ENCODE peak calls at places on chromosomes 5 and 9, in four cellular contexts. I is lung; Y is esophagus squamous epithelium; T is CD4-positive, alpha-beta T cell. H is an unnamed sample.

GRCh38 chr9:116549061-116549664 is 137.9 kb upstream of the TRIM32 start:
- DNase-seq in I (peak), Y (no peak), T (no peak), H (no peak)

GRCh38 chr9:136741885-136742568 is 713 bp downstream of the LCN10 start:
- DNase-seq in I (no peak), Y (no peak), T (no peak), H (no peak)

GRCh38 chr5:57862471-57863282 is 380.1 kb upstream of the ACTBL2 start:
- DNase-seq in I (no peak), Y (no peak), T (no peak), H (no peak)

GRCh38 chr5:108531367-108532211 is 149.7 kb upstream of the FBXL17 start:
- DNase-seq in I (no peak), Y (no peak), T (no peak), H (no peak)

GRCh38 chr9:137224850-137225694 is at the start of gene CYSRT1:
- DNase-seq in I (no peak), Y (no peak), T (no peak), H (no peak)

GRCh38 chr5:149881069-149881622 is 63.4 kb downstream of the PDE6A start:
- DNase-seq in I (no peak), Y (no peak), T (no peak), H (no peak)

GRCh38 chr9:130129425-130130061 is 42.7 kb upstream of the NCS1 start:
- DNase-seq in I (no peak), Y (no peak), T (peak), H (no peak)

GRCh38 chr9:4334439-4334838 is 34.6 kb upstream of the GLIS3 start:
- DNase-seq in I (peak), Y (no peak), T (no peak), H (no peak)

GRCh38 chr9:130857864-130858730 is 23.0 kb downstream of the ABL1 start:
- DNase-seq in I (no peak), Y (no peak), T (no peak), H (no peak)

GRCh38 chr5:556909-557441 is 32.7 kb upstream of the SLC9A3 start:
- DNase-seq in I (no peak), Y (no peak), T (no peak), H (no peak)

GRCh38 chr5:6592611-6593010 is 40.2 kb downstream of the NSUN2 start:
- DNase-seq in I (no peak), Y (no peak), T (no peak), H (no peak)

GRCh38 chr5:77990020-77990419 is 213.9 kb upstream of the TBCA start:
- DNase-seq in I (no peak), Y (no peak), T (no peak), H (no peak)

GRCh38 chr9:129383005-129383414 is 204.9 kb upstream of the IER5L start:
- DNase-seq in I (peak), Y (no peak), T (no peak), H (no peak)

GRCh38 chr9:15722888-15723287 is 170.0 kb downstream of the CCDC171 start:
- DNase-seq in I (no peak), Y (no peak), T (no peak), H (peak)

GRCh38 chr5:90050135-90050534 is 359.4 kb downstream of the CETN3 start:
- DNase-seq in I (no peak), Y (no peak), T (no peak), H (no peak)

GRCh38 chr9:71758277-71758676 is 10.0 kb downstream of the CEMIP2 start:
- DNase-seq in I (no peak), Y (no peak), T (no peak), H (no peak)

GRCh38 chr9:107810493-107810931 is 320.9 kb upstream of the KLF4 start:
- DNase-seq in I (no peak), Y (no peak), T (no peak), H (no peak)

GRCh38 chr9:15306068-15306756 is 804 bp downstream of the TTC39B start:
- DNase-seq in I (peak), Y (peak), T (peak), H (peak)

GRCh38 chr9:136264046-136264802 is 18.6 kb upstream of the QSOX2 start:
- DNase-seq in I (no peak), Y (no peak), T (no peak), H (no peak)

DNA sequence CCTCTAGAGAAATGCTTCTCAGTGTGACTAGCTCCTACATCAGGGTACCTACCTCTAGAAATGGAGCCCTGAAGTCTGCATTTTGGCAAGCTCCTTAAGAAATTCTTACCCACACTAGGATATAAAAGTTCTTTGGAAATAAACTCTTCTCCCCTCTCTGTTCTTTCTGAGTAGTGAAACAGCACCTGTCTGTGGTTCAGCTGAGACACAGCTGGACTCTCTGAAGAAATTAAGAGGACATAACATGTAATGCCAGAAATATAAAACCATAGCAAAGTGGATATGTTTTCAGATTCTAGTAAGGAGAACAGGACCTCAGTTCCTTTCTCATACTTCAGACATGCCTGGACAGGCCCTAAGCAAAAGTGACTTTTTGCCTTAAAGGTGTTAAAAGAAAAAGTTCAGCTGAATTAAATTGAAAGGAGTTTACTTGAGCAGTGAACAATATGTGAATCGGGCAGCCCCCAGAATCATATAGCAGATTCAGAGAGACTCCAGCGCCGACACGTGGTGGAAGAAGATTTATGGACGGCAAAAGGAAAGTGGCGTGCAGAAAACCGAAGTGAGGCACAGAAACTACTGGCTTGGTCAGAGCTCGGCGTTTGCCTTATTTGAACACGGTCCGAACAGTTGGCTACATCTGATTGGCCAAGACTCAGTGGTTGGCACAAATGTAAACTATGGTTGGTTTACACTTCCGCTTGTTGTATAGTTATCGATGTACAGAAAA is 64.5 kb downstream of the PRKACG start:
- DNase-seq in I (no peak), Y (no peak), T (no peak), H (no peak)
- TF ChIP-seq CTCF in I (no peak), Y (peak), T (no peak), H (peak)

GRCh38 chr5:42992035-42992570 is 48.0 kb downstream of the ANXA2R start:
- DNase-seq in I (peak), Y (peak), T (peak), H (peak)

GRCh38 chr5:42994285-42995151 is 45.6 kb downstream of the ANXA2R start:
- DNase-seq in I (peak), Y (peak), T (peak), H (peak)

GRCh38 chr5:42991477-42992034 is 48.6 kb downstream of the ANXA2R start:
- DNase-seq in I (no peak), Y (no peak), T (no peak), H (no peak)

GRCh38 chr5:42995152-42995751 is 44.9 kb downstream of the ANXA2R start:
- DNase-seq in I (no peak), Y (no peak), T (no peak), H (no peak)

DNA sequence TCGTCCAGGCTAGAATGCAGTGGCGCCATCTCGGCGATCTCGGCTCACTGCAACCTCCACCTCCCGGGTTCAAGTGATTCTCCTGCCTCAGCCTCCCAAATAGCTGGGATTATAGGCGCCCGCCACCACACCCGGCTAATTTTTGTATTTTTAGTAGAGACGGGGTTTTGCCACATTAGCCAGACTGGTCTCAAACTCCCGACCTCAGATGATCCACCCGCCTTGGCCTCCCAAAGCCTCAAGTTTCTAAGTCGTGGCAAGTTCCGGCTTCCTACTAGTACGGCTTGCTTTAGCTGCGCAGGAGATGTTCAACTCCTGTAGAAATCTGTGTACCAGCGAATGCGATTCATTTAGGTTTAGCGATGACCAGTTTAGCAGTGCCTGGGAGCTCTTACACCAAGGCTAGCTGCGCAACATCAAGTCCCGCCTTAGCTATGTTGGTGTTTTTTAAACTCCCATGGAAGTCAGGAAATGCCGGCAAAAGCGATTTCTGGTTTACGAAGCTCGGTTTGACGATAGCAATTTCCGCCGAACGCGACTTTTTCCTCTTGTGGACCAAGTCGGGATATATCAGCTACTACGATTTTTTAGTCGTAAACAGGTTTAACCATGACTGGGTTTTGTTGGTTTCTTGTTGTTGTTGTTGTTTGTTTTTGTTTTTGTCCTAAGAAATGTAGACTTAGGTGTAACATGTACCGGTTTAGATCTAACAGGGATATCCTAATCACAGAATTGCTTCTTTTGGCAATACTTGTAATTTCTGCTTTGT is 46.4 kb downstream of the ANXA2R start:
- DNase-seq in I (no peak), Y (peak), T (peak), H (no peak)
- TF ChIP-seq CTCF in I (no peak), Y (no peak), T (no peak), H (no peak)

DNA sequence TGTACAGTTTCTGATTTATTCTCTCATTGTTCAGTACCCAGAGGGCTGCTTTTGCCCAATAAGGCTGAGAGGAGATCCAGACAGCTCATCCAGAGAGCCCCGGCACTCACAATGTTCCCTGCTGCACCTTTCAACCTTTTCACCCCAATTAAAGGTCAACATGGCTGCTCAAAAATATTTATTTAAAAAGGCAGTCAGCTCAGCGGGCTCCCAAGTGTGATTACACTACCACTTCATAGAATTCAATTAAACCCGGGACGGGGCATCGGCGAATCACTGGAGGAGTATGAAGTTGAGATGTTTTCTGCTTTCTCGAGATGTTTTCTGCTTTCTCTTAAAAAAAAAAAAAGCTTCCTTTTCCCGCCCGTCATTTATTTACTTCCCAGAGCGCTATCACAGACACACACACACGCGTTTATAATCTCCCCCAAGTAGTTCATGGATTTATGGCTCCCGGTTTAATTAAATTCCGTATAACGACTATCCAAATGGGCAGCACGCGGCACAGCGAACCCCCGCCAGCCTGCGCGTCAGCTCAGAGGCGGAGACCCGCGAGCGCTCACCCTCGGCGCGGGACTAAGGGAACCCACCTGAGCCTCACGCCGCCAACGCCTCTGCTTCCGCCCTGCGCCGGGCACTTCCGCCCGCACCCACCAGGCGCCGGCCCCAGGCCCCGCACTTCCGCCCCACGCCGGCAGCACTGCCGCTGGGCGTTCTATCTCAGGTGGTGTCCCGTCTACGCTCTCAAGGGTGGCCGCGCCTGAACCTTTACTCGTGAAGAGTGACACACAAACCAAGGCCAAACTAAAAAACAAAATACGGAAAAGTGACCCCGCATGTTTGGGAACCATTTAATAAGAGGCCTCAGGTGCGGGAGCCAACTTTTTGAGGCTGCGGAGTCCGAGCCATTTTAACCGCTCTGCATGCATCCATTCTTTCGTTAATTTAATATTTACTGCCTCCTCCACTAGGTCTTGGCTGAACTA is at the start of gene C5orf63:
- DNase-seq in I (peak), Y (no peak), T (peak), H (no peak)
- TF ChIP-seq CTCF in I (no peak), Y (peak), T (no peak), H (peak)

GRCh38 chr5:82799346-82800077 is 277.7 kb downstream of the TMEM167A start:
- DNase-seq in I (no peak), Y (no peak), T (no peak), H (no peak)
- TF ChIP-seq CTCF in I (no peak), Y (no peak), T (no peak), H (peak)

DNA sequence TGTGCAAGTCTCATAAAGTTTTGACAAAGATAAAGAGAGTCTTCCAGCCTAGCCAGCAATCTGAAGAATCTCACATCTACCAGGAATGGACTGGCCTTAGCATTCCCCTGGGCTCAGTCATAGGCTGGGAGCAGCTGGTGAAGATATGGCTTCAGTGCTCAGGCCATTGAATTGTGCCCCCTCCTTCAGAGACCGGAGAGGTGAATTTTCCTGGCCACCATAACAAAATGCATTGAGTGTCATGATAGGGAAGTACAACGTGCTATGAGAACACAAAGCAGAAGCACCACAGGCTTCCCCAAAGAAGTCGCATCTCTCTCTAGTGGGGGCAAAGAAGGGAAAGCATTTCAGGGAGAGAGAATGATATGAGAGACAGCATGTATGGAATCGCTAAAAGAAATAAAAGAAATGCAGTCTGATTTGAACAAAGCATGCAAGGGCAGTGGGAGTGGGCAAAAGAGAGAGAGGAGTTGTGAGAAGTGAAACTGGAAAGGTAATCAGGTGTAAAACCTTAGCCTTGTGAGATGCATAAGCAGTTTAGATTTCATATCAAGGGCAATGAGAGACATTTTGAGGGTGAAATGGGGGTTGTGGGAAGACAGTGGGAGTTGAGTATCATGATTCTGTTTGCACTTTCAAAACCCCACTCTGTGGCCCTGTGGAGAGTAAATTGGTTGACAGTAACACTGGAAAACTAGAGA is 57.1 kb upstream of the NMUR2 start:
- DNase-seq in I (no peak), Y (no peak), T (no peak), H (no peak)
- TF ChIP-seq CTCF in I (no peak), Y (no peak), T (no peak), H (no peak)

GRCh38 chr9:21153688-21154608 is 12.3 kb upstream of the IFNW1 start:
- DNase-seq in I (no peak), Y (no peak), T (no peak), H (peak)
- TF ChIP-seq CTCF in I (no peak), Y (no peak), T (peak), H (peak)

DNA sequence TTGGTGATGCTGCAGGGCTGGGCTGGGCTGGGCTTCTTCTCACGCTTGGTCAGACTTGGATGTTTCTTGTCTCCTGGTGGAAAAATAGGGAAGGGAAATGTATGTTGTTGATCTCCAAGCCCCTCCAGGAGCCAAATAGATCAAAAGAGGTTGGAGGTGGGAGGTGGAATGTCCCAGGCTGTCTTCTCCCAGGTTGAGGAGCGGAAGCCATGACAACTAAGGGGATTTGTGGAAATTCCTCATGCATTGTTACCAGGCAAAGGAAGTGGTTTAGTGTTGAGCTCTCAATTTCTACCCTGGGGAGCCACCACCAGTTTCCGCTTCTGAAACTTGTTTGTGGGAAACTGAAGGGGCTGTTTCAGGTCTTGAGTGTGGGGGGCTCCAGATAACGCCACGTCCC is 79.0 kb downstream of the SPRY4 start:
- DNase-seq in I (no peak), Y (no peak), T (no peak), H (no peak)
- TF ChIP-seq CTCF in I (no peak), Y (no peak), T (no peak), H (no peak)

DNA sequence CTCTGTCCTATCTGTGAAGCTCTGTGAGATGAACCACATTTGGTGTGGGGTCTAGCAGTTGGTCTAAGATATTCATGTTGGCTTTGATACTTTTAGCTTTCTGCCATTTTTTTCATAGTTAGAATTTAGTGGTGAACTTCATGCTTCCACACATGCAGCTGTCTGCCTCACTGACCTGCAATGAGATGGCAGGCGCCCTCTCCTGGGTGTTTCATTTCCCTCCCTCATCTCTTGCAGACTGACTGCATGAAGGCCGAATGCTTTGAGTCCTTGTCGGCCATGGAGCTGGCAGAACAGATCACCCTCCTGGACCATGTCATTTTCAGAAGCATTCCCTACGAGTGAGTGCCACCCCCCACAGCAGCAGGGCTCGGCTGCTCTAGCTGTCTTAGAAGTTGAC is 26.1 kb upstream of the CKMT2 start:
- DNase-seq in I (no peak), Y (no peak), T (no peak), H (no peak)
- TF ChIP-seq CTCF in I (no peak), Y (no peak), T (no peak), H (peak)

GRCh38 chr9:88781500-88782391 is 209.5 kb upstream of the S1PR3 start:
- DNase-seq in I (peak), Y (no peak), T (no peak), H (peak)
- TF ChIP-seq CTCF in I (no peak), Y (no peak), T (no peak), H (no peak)

GRCh38 chr5:140558542-140558941 is 1.3 kb upstream of the SRA1 start:
- DNase-seq in I (no peak), Y (no peak), T (no peak), H (no peak)

GRCh38 chr5:140561753-140562523 is 2.5 kb downstream of the APBB3 start:
- DNase-seq in I (no peak), Y (no peak), T (no peak), H (no peak)

GRCh38 chr5:140557965-140558364 is 692 bp upstream of the SRA1 start:
- DNase-seq in I (no peak), Y (no peak), T (no peak), H (no peak)

GRCh38 chr5:140557136-140557805 is at the start of gene SRA1:
- DNase-seq in I (peak), Y (peak), T (peak), H (peak)

GRCh38 chr5:140560227-140560626 is 3.0 kb upstream of the SRA1 start:
- DNase-seq in I (no peak), Y (no peak), T (no peak), H (no peak)
- TF ChIP-seq CTCF in I (no peak), Y (no peak), T (no peak), H (no peak)

H was measured in neural crest cell.